ENCODE peak calls at places on chromosomes 12 and 14, in nine cellular contexts. One of them, this sample, is unnamed.

GRCh38 chr14:59131926-59132763 is 56.3 kb upstream of the DAAM1 start:
- DNase-seq in transverse colon: no peak
- DNase-seq in uterus: no peak
- DNase-seq in body of pancreas: no peak
- DNase-seq in ovary: no peak
- DNase-seq in breast epithelium: no peak
- DNase-seq in tibial nerve: no peak
- DNase-seq in A549: no peak
- DNase-seq in HCT116: no peak
- DNase-seq in this sample: no peak

GRCh38 chr14:21300892-21301291 is 21.0 kb downstream of the RPGRIP1 start:
- DNase-seq in breast epithelium: no peak
- DNase-seq in HCT116: no peak
- DNase-seq in A549: no peak
- DNase-seq in body of pancreas: peak; percentile 13
- DNase-seq in uterus: no peak
- DNase-seq in ovary: no peak
- DNase-seq in transverse colon: peak; percentile 48
- DNase-seq in tibial nerve: no peak
- DNase-seq in this sample: no peak

GRCh38 chr12:4027412-4027811 is 154.2 kb upstream of the PARP11 start:
- DNase-seq in transverse colon: no peak
- DNase-seq in tibial nerve: no peak
- DNase-seq in body of pancreas: no peak
- DNase-seq in breast epithelium: no peak
- DNase-seq in uterus: no peak
- DNase-seq in HCT116: no peak
- DNase-seq in ovary: no peak
- DNase-seq in A549: no peak
- DNase-seq in this sample: no peak

GRCh38 chr12:2299207-2299606 is 246.4 kb downstream of the CACNA1C start:
- DNase-seq in ovary: no peak
- DNase-seq in tibial nerve: no peak
- DNase-seq in breast epithelium: no peak
- DNase-seq in A549: no peak
- DNase-seq in transverse colon: no peak
- DNase-seq in HCT116: no peak
- DNase-seq in uterus: peak; percentile 54
- DNase-seq in body of pancreas: no peak
- DNase-seq in this sample: peak; percentile 56

GRCh38 chr12:57637364-57637763 is 4.4 kb upstream of the B4GALNT1 start:
- DNase-seq in HCT116: no peak
- DNase-seq in transverse colon: no peak
- DNase-seq in ovary: no peak
- DNase-seq in breast epithelium: no peak
- DNase-seq in tibial nerve: no peak
- DNase-seq in body of pancreas: no peak
- DNase-seq in A549: no peak
- DNase-seq in uterus: no peak
- DNase-seq in this sample: no peak

GRCh38 chr14:65142429-65142828 is 40.1 kb upstream of the MAX start:
- DNase-seq in A549: no peak
- DNase-seq in uterus: no peak
- DNase-seq in transverse colon: no peak
- DNase-seq in tibial nerve: no peak
- DNase-seq in breast epithelium: no peak
- DNase-seq in ovary: no peak
- DNase-seq in body of pancreas: no peak
- DNase-seq in HCT116: no peak
- DNase-seq in this sample: no peak

GRCh38 chr14:75431011-75431410 is 3.2 kb downstream of the JDP2 start:
- DNase-seq in body of pancreas: no peak
- DNase-seq in tibial nerve: no peak
- DNase-seq in A549: no peak
- DNase-seq in ovary: no peak
- DNase-seq in HCT116: no peak
- DNase-seq in transverse colon: no peak
- DNase-seq in uterus: no peak
- DNase-seq in breast epithelium: no peak
- DNase-seq in this sample: no peak

GRCh38 chr12:102406033-102406584 is 74.3 kb downstream of the IGF1 start:
- DNase-seq in ovary: no peak
- DNase-seq in uterus: no peak
- DNase-seq in tibial nerve: no peak
- DNase-seq in A549: no peak
- DNase-seq in body of pancreas: peak; percentile 61
- DNase-seq in HCT116: no peak
- DNase-seq in transverse colon: peak; percentile 17
- DNase-seq in breast epithelium: no peak
- DNase-seq in this sample: peak; percentile 66

GRCh38 chr14:91987192-91987591 is 39.7 kb upstream of the FBLN5 start:
- DNase-seq in ovary: no peak
- DNase-seq in body of pancreas: no peak
- DNase-seq in uterus: no peak
- DNase-seq in breast epithelium: no peak
- DNase-seq in HCT116: no peak
- DNase-seq in transverse colon: no peak
- DNase-seq in tibial nerve: no peak
- DNase-seq in A549: no peak
- DNase-seq in this sample: no peak

GRCh38 chr12:6084261-6084968 is 40.1 kb downstream of the VWF start:
- DNase-seq in ovary: no peak
- DNase-seq in A549: peak; percentile 46
- DNase-seq in uterus: peak; percentile 54
- DNase-seq in transverse colon: peak; percentile 15
- DNase-seq in breast epithelium: peak; percentile 36
- DNase-seq in tibial nerve: no peak
- DNase-seq in HCT116: peak; percentile 60
- DNase-seq in body of pancreas: no peak
- DNase-seq in this sample: no peak

GRCh38 chr12:2749580-2749979 is 45.2 kb upstream of the FKBP4 start:
- DNase-seq in ovary: no peak
- DNase-seq in A549: no peak
- DNase-seq in breast epithelium: no peak
- DNase-seq in HCT116: no peak
- DNase-seq in uterus: no peak
- DNase-seq in body of pancreas: no peak
- DNase-seq in tibial nerve: no peak
- DNase-seq in transverse colon: no peak
- DNase-seq in this sample: no peak

GRCh38 chr12:63844391-63845341 is at the start of gene SRGAP1:
- DNase-seq in HCT116: no peak
- DNase-seq in breast epithelium: peak; percentile 75
- DNase-seq in ovary: peak; percentile 78
- DNase-seq in uterus: peak; percentile 74
- DNase-seq in A549: no peak
- DNase-seq in body of pancreas: peak; percentile 68
- DNase-seq in tibial nerve: peak; percentile 50
- DNase-seq in transverse colon: peak; percentile 62
- DNase-seq in this sample: peak; percentile 94

GRCh38 chr14:104344815-104345214 is 206.4 kb downstream of the KIF26A start:
- DNase-seq in HCT116: no peak
- DNase-seq in ovary: no peak
- DNase-seq in body of pancreas: no peak
- DNase-seq in breast epithelium: peak; percentile 14
- DNase-seq in uterus: no peak
- DNase-seq in tibial nerve: no peak
- DNase-seq in A549: no peak
- DNase-seq in transverse colon: no peak
- DNase-seq in this sample: no peak

GRCh38 chr14:103530390-103530789 is 1.4 kb downstream of the TRMT61A start:
- DNase-seq in breast epithelium: no peak
- DNase-seq in uterus: no peak
- DNase-seq in HCT116: no peak
- DNase-seq in body of pancreas: no peak
- DNase-seq in ovary: no peak
- DNase-seq in A549: no peak
- DNase-seq in transverse colon: no peak
- DNase-seq in tibial nerve: no peak
- DNase-seq in this sample: no peak

GRCh38 chr12:120199025-120199424 is 1.9 kb downstream of the RPLP0 start:
- DNase-seq in transverse colon: no peak
- DNase-seq in body of pancreas: no peak
- DNase-seq in ovary: no peak
- DNase-seq in tibial nerve: no peak
- DNase-seq in uterus: no peak
- DNase-seq in A549: no peak
- DNase-seq in HCT116: no peak
- DNase-seq in breast epithelium: no peak
- DNase-seq in this sample: no peak

GRCh38 chr12:3455312-3455711 is 35.7 kb upstream of the PRMT8 start:
- DNase-seq in transverse colon: no peak
- DNase-seq in body of pancreas: no peak
- DNase-seq in HCT116: no peak
- DNase-seq in ovary: no peak
- DNase-seq in A549: no peak
- DNase-seq in tibial nerve: no peak
- DNase-seq in breast epithelium: no peak
- DNase-seq in uterus: no peak
- DNase-seq in this sample: no peak

GRCh38 chr12:89064151-89064550 is 288.1 kb downstream of the DUSP6 start:
- DNase-seq in tibial nerve: no peak
- DNase-seq in A549: no peak
- DNase-seq in ovary: no peak
- DNase-seq in transverse colon: no peak
- DNase-seq in body of pancreas: no peak
- DNase-seq in HCT116: no peak
- DNase-seq in breast epithelium: no peak
- DNase-seq in uterus: no peak
- DNase-seq in this sample: no peak

GRCh38 chr12:87266305-87266704 is 762.9 kb downstream of the C12orf50 start:
- DNase-seq in A549: no peak
- DNase-seq in tibial nerve: no peak
- DNase-seq in ovary: no peak
- DNase-seq in HCT116: no peak
- DNase-seq in uterus: no peak
- DNase-seq in transverse colon: no peak
- DNase-seq in breast epithelium: no peak
- DNase-seq in body of pancreas: no peak
- DNase-seq in this sample: no peak
- TF ChIP-seq CTCF in A549: peak; percentile 27
- TF ChIP-seq CTCF in tibial nerve: no peak
- TF ChIP-seq CTCF in ovary: no peak
- TF ChIP-seq CTCF in HCT116: peak; percentile 39
- TF ChIP-seq CTCF in uterus: no peak
- TF ChIP-seq CTCF in transverse colon: no peak
- TF ChIP-seq CTCF in breast epithelium: no peak
- TF ChIP-seq CTCF in body of pancreas: no peak
- TF ChIP-seq CTCF in this sample: no peak

GRCh38 chr12:81086342-81086741 is 8.5 kb downstream of the ACSS3 start:
- DNase-seq in transverse colon: no peak
- DNase-seq in HCT116: no peak
- DNase-seq in breast epithelium: no peak
- DNase-seq in body of pancreas: no peak
- DNase-seq in uterus: no peak
- DNase-seq in A549: no peak
- DNase-seq in ovary: no peak
- DNase-seq in tibial nerve: no peak
- DNase-seq in this sample: no peak
- H3K4me3 ChIP-seq in transverse colon: no peak overlapping the region
- H3K4me3 ChIP-seq in HCT116: no peak overlapping the region
- H3K4me3 ChIP-seq in breast epithelium: no peak overlapping the region
- H3K4me3 ChIP-seq in body of pancreas: no peak overlapping the region
- H3K4me3 ChIP-seq in uterus: no peak overlapping the region
- H3K4me3 ChIP-seq in A549: no peak overlapping the region
- H3K4me3 ChIP-seq in ovary: no peak overlapping the region
- H3K4me3 ChIP-seq in tibial nerve: no peak overlapping the region
- H3K4me3 ChIP-seq in this sample: no peak overlapping the region

GRCh38 chr14:100827140-100827517 is 1.2 kb downstream of the MEG3 start:
- DNase-seq in body of pancreas: no peak
- DNase-seq in transverse colon: no peak
- DNase-seq in uterus: no peak
- DNase-seq in HCT116: no peak
- DNase-seq in tibial nerve: no peak
- DNase-seq in ovary: peak; percentile 70
- DNase-seq in A549: no peak
- DNase-seq in breast epithelium: no peak
- DNase-seq in this sample: no peak

GRCh38 chr14:100824946-100825690 is 800 bp upstream of the MEG3 start:
- DNase-seq in uterus: no peak
- DNase-seq in HCT116: no peak
- DNase-seq in tibial nerve: no peak
- DNase-seq in breast epithelium: no peak
- DNase-seq in body of pancreas: no peak
- DNase-seq in transverse colon: no peak
- DNase-seq in A549: no peak
- DNase-seq in ovary: peak; percentile 33
- DNase-seq in this sample: no peak

GRCh38 chr14:100824156-100824555 is 1.8 kb upstream of the MEG3 start:
- DNase-seq in tibial nerve: peak; percentile 18
- DNase-seq in uterus: peak; percentile 28
- DNase-seq in transverse colon: no peak
- DNase-seq in breast epithelium: no peak
- DNase-seq in HCT116: no peak
- DNase-seq in ovary: peak; percentile 57
- DNase-seq in A549: no peak
- DNase-seq in body of pancreas: no peak
- DNase-seq in this sample: no peak

GRCh38 chr14:100826371-100827139 is 637 bp downstream of the MEG3 start:
- DNase-seq in ovary: peak; percentile 37
- DNase-seq in uterus: no peak
- DNase-seq in tibial nerve: no peak
- DNase-seq in transverse colon: no peak
- DNase-seq in body of pancreas: no peak
- DNase-seq in A549: no peak
- DNase-seq in HCT116: no peak
- DNase-seq in breast epithelium: no peak
- DNase-seq in this sample: no peak

DNA sequence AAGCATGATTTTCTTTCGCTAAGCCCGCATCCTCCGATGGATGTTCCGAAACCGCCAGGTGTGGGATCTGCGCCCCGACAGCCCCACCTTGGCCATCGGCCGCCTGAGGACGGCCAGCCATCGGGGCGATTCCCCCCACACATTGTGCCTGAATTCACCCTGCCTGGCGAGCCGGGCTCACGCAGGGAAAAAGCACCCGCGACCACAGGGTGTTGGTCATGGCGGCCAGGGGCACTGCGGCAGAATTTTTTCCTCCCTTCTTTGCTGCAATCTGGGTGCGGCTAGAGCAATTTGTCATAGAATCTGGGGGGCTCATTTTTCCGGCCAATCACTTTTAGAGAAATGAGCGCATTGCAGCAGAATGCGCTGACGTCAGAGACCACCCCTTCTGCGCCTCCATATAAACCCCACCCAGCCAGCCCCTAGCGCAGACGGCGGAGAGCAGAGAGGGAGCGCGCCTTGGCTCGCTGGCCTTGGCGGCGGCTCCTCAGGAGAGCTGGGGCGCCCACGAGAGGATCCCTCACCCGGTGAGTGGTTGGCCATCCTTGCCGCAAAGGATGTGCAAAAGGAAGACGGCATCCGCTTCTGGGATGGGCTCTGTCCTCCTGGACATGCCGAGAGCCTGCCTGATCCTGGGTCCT is at the start of gene MEG3:
- DNase-seq in tibial nerve: peak; percentile 19
- DNase-seq in breast epithelium: no peak
- DNase-seq in body of pancreas: peak; percentile 53
- DNase-seq in HCT116: no peak
- DNase-seq in transverse colon: peak; percentile 22
- DNase-seq in A549: peak; percentile 17
- DNase-seq in uterus: peak; percentile 65
- DNase-seq in ovary: peak; percentile 85
- DNase-seq in this sample: no peak
- TF ChIP-seq POLR2A in tibial nerve: peak; percentile 89
- TF ChIP-seq POLR2A in breast epithelium: peak; percentile 80
- TF ChIP-seq POLR2A in body of pancreas: peak; percentile 95
- TF ChIP-seq POLR2A in HCT116: no peak
- TF ChIP-seq POLR2A in transverse colon: peak; percentile 81
- TF ChIP-seq POLR2A in A549: peak; percentile 97
- TF ChIP-seq POLR2A in uterus: peak; percentile 53
- TF ChIP-seq POLR2A in ovary: peak; percentile 98
- TF ChIP-seq POLR2A in this sample: no peak

GRCh38 chr14:32513571-32514009 is 184.5 kb downstream of the AKAP6 start:
- DNase-seq in HCT116: no peak
- DNase-seq in breast epithelium: no peak
- DNase-seq in transverse colon: no peak
- DNase-seq in ovary: no peak
- DNase-seq in body of pancreas: no peak
- DNase-seq in A549: no peak
- DNase-seq in tibial nerve: no peak
- DNase-seq in uterus: no peak
- DNase-seq in this sample: no peak
- TF ChIP-seq CTCF in HCT116: peak; percentile 51
- TF ChIP-seq CTCF in breast epithelium: peak; percentile 19
- TF ChIP-seq CTCF in transverse colon: peak; percentile 43
- TF ChIP-seq CTCF in ovary: no peak
- TF ChIP-seq CTCF in body of pancreas: peak; percentile 37
- TF ChIP-seq CTCF in A549: peak; percentile 49
- TF ChIP-seq CTCF in tibial nerve: peak; percentile 44
- TF ChIP-seq CTCF in uterus: peak; percentile 38
- TF ChIP-seq CTCF in this sample: no peak

This sample was measured in lower leg skin.